ENCODE peak calls at places on chromosome 13, in six cellular contexts. Y is ovary, Q is esophagus muscularis mucosa, K is esophagus squamous epithelium, W is breast epithelium, R is adrenal gland. C is an unnamed sample.

GRCh38 chr13:111623743-111624505 is 303.5 kb downstream of the TEX29 start:
- DNase-seq in Y (no peak), Q (no peak), K (no peak), W (no peak), R (no peak), C (no peak)

GRCh38 chr13:72390909-72391308 is 336.5 kb downstream of the MZT1 start:
- DNase-seq in Y (no peak), Q (no peak), K (no peak), W (no peak), R (no peak), C (no peak)

GRCh38 chr13:66933527-66933926 is 296.6 kb downstream of the PCDH9 start:
- DNase-seq in Y (no peak), Q (no peak), K (no peak), W (no peak), R (no peak), C (no peak)

GRCh38 chr13:99004931-99005330 is 27.1 kb upstream of the DOCK9 start:
- DNase-seq in Y (no peak), Q (no peak), K (no peak), W (no peak), R (no peak), C (no peak)

GRCh38 chr13:92320323-92320722 is 906.3 kb upstream of the GPC6 start:
- DNase-seq in Y (no peak), Q (no peak), K (no peak), W (no peak), R (no peak), C (no peak)

GRCh38 chr13:98978280-98978679 is 416 bp upstream of the DOCK9 start:
- DNase-seq in Y (no peak), Q (no peak), K (no peak), W (no peak), R (no peak), C (no peak)

GRCh38 chr13:39313721-39314120 is 275.5 kb downstream of the NHLRC3 start:
- DNase-seq in Y (no peak), Q (no peak), K (no peak), W (no peak), R (no peak), C (no peak)

GRCh38 chr13:109857325-109857724 is 70.9 kb upstream of the IRS2 start:
- DNase-seq in Y (no peak), Q (peak; percentile 55), K (no peak), W (no peak), R (no peak), C (no peak)

GRCh38 chr13:71879129-71879535 is 12.1 kb upstream of the DACH1 start:
- DNase-seq in Y (no peak), Q (no peak), K (no peak), W (no peak), R (no peak), C (no peak)

GRCh38 chr13:85618514-85618913 is 180.7 kb downstream of the SLITRK6 start:
- DNase-seq in Y (no peak), Q (no peak), K (no peak), W (no peak), R (no peak), C (no peak)

DNA sequence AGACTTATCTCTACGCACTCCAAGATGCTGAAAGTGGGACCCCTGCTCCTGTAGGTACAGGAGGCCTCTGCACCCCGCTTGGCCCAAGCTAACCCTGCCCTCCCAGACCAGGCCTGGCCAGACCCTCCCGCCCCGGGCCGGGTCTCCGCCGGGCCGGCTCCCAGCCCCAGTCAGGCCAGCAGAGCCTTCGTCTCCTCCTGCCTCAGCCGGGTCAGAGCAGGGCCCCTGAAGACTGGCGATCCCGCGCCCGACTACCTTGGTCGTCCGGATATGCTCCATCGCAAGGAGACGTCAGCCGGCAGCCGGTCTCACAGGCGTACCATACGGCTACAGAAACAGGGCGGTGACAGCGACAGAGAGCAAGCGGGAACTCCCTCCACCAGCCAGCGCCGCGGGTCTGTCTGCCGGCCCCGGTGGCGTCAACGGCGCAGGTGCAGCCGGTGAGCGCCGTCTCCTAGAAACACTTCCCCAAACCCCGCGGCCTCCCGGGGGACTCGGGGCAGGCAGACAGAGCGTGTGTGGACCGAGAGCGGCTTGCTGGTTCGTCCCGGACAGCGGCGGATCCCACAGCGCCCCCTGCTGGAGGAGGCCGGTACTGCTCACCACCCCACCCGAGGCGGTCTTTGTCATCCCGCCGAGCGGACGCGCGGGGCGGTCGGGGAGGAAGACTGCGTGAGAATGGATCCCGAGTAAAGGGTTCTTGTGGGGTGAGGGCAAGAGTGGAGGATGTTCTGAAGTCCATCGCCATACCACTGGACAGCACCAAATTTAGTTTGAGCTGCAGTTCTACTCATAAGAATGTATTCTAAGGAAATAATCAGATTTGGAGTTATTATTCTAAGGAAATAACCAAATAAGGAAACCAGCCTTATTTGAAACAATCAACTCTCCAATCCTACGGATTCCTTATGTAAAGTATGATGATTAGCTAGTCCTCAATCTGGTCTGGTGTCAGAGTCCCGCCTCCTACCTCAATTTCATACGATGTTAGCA is at the start of gene MTMR6:
- DNase-seq in Y (peak; percentile 92), Q (peak; percentile 98), K (peak; percentile 73), W (peak; percentile 95), R (peak; percentile 97), C (peak; percentile 97)
- TF ChIP-seq POLR2A in Y (peak; percentile 44), Q (peak; percentile 22), K (no peak), W (no peak), R (peak; percentile 84), C (peak; percentile 66)

GRCh38 chr13:20128459-20128927 is 32.4 kb downstream of the GJA3 start:
- DNase-seq in Y (no peak), Q (no peak), K (no peak), W (no peak), R (peak; percentile 52), C (no peak)
- TF ChIP-seq CTCF in Y (no peak), Q (peak; percentile 28), K (peak; percentile 62), W (no peak), R (peak; percentile 18), C (no peak)

GRCh38 chr13:32315255-32316029 is at the start of the genes BRCA2 and ZAR1L:
- DNase-seq in Y (peak; percentile 87), Q (peak; percentile 96), K (peak; percentile 51), W (peak; percentile 84), R (peak; percentile 92), C (peak; percentile 91)

GRCh38 chr13:32314968-32315254 is 252 bp downstream of the ZAR1L start:
- DNase-seq in Y (peak; percentile 58), Q (no peak), K (no peak), W (no peak), R (peak; percentile 74), C (no peak)

GRCh38 chr13:32316476-32316875 is 1.2 kb downstream of the BRCA2 start:
- DNase-seq in Y (no peak), Q (no peak), K (no peak), W (no peak), R (no peak), C (no peak)

GRCh38 chr13:32314271-32314967 is 744 bp downstream of the ZAR1L start:
- DNase-seq in Y (peak; percentile 23), Q (no peak), K (no peak), W (no peak), R (peak; percentile 71), C (peak; percentile 17)

GRCh38 chr13:32316030-32316344 is 679 bp downstream of the BRCA2 start:
- DNase-seq in Y (no peak), Q (no peak), K (no peak), W (no peak), R (no peak), C (no peak)
- TF ChIP-seq POLR2A in Y (no peak), Q (no peak), K (no peak), W (no peak), R (no peak), C (no peak)

GRCh38 chr13:78131811-78132210 is 213.2 kb upstream of the EDNRB start:
- DNase-seq in Y (no peak), Q (no peak), K (no peak), W (no peak), R (no peak), C (no peak)
- TF ChIP-seq CTCF in Y (no peak), Q (no peak), K (no peak), W (no peak), R (no peak), C (no peak)

GRCh38 chr13:77492982-77493381 is 42.5 kb upstream of the SCEL start:
- DNase-seq in Y (no peak), Q (no peak), K (no peak), W (no peak), R (no peak), C (no peak)
- TF ChIP-seq POLR2A in Y (no peak), Q (no peak), K (no peak), W (no peak), R (no peak), C (no peak)

GRCh38 chr13:40798380-40798779 is 9.0 kb downstream of the SLC25A15 start:
- DNase-seq in Y (no peak), Q (no peak), K (no peak), W (peak; percentile 61), R (no peak), C (no peak)

GRCh38 chr13:40793339-40793738 is 3.9 kb downstream of the SLC25A15 start:
- DNase-seq in Y (no peak), Q (no peak), K (no peak), W (no peak), R (no peak), C (no peak)

GRCh38 chr13:40796649-40797048 is 7.2 kb downstream of the SLC25A15 start:
- DNase-seq in Y (no peak), Q (no peak), K (no peak), W (no peak), R (no peak), C (no peak)

GRCh38 chr13:40792284-40793051 is 3.1 kb downstream of the SLC25A15 start:
- DNase-seq in Y (no peak), Q (no peak), K (no peak), W (no peak), R (peak; percentile 50), C (no peak)

DNA sequence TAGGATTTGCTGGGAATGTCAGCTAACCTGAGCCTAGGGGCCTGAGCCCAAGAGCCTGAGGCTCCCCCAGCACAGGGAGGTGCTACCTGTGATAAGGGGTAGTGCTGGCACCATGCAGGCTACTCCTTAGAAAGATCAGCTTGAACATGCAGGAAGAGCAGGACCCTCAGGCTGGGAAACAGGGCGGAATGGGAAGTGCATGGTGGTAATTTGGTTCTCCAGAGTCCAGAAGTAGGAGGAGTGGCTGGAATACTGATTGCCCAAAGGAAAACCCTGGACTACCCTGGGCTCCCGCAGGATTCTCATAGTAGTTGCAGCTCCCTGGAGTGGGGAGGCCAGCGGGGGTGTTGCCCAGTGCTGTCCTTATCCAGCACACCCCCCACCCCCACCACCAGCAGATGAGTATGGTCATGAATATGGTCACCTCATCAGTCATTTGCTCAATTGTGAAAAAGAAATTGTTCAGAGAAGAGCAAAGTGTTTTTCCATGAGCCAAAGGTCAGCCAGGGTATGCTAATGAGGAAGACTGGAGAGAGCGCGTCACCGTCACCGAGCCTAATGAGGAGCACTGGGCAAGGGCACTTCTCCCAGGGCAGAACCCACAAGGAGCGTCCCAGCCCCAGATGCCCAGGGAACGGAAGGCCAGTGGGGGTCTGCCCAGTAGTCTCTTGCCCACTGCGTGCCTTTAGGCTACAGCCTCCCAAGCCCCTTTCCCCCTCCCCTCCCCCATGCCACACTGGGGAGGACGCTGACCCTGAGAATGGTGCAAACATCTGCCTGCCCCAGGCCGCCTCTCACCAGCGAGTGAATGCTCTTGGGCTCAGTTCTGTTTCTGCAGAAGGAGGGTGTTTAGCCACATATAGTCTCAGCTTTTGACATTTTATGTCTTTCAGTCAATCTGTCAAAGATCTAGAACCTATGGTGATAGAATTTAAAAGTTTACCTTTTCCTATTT is 5.3 kb downstream of the SLC25A15 start:
- DNase-seq in Y (no peak), Q (no peak), K (no peak), W (no peak), R (no peak), C (no peak)
- TF ChIP-seq CTCF in Y (no peak), Q (no peak), K (no peak), W (no peak), R (no peak), C (no peak)